ENCODE peak calls at places on chromosome 15, in four cellular contexts. R, J, U and Y are unnamed samples.

GRCh38 chr15:52111517-52112202 is 915 bp downstream of the BCL2L10 start:
- DNase-seq in R (no peak), J (no peak), U (no peak), Y (no peak)

GRCh38 chr15:101276501-101277037 is 716 bp downstream of the SELENOS start:
- DNase-seq in R (no peak), J (no peak), U (no peak), Y (no peak)

GRCh38 chr15:43406808-43407207 is 35.9 kb downstream of the TUBGCP4 start:
- DNase-seq in R (no peak), J (no peak), U (no peak), Y (no peak)

GRCh38 chr15:82646250-82647044 is 716 bp downstream of the CPEB1 start:
- DNase-seq in R (peak; percentile 25), J (peak; percentile 42), U (peak; percentile 34), Y (no peak)

GRCh38 chr15:99454941-99455795 is 110.6 kb upstream of the MEF2A start:
- DNase-seq in R (no peak), J (peak; percentile 49), U (peak; percentile 87), Y (peak; percentile 86)

GRCh38 chr15:34754674-34755418 is at the start of gene GJD2:
- DNase-seq in R (no peak), J (peak; percentile 17), U (no peak), Y (peak; percentile 80)

GRCh38 chr15:77075528-77075927 is 4.6 kb upstream of the TSPAN3 start:
- DNase-seq in R (no peak), J (no peak), U (no peak), Y (peak; percentile 38)

GRCh38 chr15:22810735-22811338 is 24.4 kb downstream of the NIPA1 start:
- DNase-seq in R (no peak), J (no peak), U (no peak), Y (no peak)

GRCh38 chr15:33654859-33655258 is 313.4 kb upstream of the CHRM5 start:
- DNase-seq in R (no peak), J (no peak), U (peak; percentile 25), Y (no peak)

GRCh38 chr15:78051622-78052405 is 25.7 kb downstream of the TBC1D2B start:
- DNase-seq in R (no peak), J (peak; percentile 39), U (no peak), Y (peak; percentile 68)

GRCh38 chr15:92104069-92104468 is 250.6 kb downstream of the SLCO3A1 start:
- DNase-seq in R (no peak), J (no peak), U (no peak), Y (no peak)

GRCh38 chr15:64931381-64931780 is 19.7 kb downstream of the ANKDD1A start:
- DNase-seq in R (no peak), J (no peak), U (no peak), Y (no peak)

GRCh38 chr15:64926661-64927060 is 15.0 kb downstream of the ANKDD1A start:
- DNase-seq in R (no peak), J (no peak), U (no peak), Y (no peak)

GRCh38 chr15:64928626-64929220 is 17.0 kb downstream of the ANKDD1A start:
- DNase-seq in R (no peak), J (no peak), U (no peak), Y (no peak)

GRCh38 chr15:64930778-64931240 is 19.1 kb downstream of the ANKDD1A start:
- DNase-seq in R (no peak), J (no peak), U (no peak), Y (no peak)

DNA sequence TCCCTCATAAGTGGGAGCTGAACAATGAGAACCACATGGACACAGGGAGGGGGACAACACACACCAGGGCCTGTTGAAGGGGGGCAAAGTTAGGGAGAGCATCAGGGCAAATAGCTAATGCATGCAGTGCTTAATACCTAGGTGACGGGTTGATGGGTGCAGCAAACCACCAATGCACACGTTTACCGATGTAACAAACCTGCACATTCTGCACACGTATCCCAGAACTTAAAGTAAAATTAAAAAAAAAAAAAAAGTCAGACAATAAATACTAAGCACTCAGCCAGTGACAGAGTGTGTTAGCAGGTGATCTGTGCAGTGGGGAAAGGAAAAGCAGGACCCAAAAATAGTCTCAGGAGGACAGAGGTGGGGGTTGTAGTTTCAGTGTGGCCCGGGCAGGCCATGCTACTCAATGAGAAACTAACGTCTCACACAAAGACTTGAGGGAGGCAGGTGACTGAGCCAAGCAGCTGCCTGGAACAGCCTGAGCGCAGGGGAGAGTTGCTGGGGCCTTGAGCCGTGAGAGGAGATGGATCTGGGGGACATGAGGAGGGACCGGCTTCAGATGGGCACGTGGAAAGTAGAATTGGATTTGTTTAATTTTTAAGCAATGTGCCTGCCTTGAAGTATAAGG is 18.4 kb downstream of the ANKDD1A start:
- DNase-seq in R (no peak), J (no peak), U (no peak), Y (no peak)
- H3K4me3 ChIP-seq in R (peak overlapping the region; percentile 1), J (no peak overlapping the region), U (no peak overlapping the region), Y (no peak overlapping the region)

GRCh38 chr15:31892513-31892912 is 137.8 kb upstream of the CHRNA7 start:
- DNase-seq in R (no peak), J (no peak), U (no peak), Y (no peak)

DNA sequence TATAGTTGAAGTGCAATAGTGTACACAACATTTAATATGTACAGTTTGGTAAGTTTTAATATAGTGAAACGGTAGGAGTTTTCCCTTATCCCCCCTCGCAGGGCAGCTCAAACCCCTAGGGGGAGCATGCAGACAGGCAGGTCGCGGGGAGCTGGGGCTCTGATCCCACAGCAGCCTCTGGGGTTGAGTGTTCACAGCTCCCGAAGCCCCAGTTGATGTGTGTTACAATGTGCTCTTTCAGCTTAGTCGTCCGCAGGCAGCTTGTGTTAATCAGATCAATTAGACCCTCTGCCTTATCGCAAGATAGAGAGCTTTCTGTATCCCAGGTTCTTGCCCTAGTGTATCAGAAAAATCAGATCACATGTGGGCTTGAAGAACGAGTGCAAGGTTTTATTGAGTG is 143.1 kb upstream of the CHRNA7 start:
- DNase-seq in R (no peak), J (no peak), U (no peak), Y (no peak)
- H3K4me3 ChIP-seq in R (no peak overlapping the region), J (no peak overlapping the region), U (no peak overlapping the region), Y (no peak overlapping the region)

DNA sequence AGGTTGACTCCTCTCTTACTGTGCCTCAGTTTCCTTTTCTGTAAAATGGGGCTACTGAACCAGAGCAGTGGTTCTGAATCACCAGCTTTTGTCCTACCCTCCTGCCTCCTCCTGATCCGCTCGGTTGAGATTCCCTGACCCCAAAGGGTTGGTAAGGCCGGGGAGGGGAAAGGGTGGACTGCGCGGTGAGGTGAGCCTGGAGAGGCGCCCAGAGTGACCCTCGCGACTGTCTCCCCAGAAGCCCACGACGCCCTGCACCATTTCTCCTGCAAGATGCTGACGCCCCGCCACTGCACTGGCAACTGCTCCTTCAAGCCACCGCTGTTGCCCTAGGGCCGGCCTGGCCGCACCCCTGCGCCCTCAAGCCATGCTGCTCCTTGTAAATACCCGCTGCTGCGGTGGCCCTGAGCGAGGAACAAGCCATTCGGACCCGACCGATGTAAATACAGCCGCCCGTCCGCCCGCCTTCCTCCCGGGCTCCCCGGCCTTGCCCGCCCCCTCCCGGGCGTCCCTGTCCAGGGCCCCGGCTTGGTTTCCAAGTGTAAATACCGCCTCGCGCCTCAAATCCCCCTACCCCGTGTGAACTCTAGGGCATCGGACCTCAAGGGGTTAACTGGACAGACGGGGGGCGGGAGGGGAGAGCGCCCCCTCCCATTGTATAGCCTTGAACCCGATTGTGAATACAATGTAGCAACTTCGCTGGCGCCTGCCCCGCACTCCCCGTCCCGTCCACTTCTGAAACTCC is 6.2 kb downstream of the RNU6-1 start:
- DNase-seq in R (peak; percentile 67), J (no peak), U (peak; percentile 35), Y (peak; percentile 32)
- H3K4me3 ChIP-seq in R (peak overlapping the region; percentile 47), J (peak overlapping the region; percentile 21), U (peak overlapping the region; percentile 51), Y (peak overlapping the region; percentile 33)

DNA sequence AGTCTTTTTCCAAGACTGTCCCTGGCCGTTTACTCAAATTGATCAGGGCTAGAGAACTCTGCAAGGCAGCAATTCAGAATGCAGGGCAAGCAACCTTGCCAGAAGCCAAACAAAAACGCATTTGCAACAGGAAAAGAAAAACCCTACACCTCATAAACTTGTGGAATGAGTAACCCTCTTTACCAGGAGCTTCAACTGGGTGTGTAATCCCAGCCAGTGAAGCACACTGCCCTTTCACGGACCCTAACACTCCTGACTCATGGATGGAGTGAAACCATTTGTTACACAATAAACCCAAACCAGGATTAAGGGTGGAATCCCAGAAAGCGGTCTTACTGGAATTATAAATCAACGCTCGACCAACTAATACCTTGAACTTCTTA is 14.8 kb upstream of the LDHAL6B start:
- DNase-seq in R (no peak), J (no peak), U (no peak), Y (no peak)
- H3K4me3 ChIP-seq in R (no peak overlapping the region), J (no peak overlapping the region), U (no peak overlapping the region), Y (no peak overlapping the region)

DNA sequence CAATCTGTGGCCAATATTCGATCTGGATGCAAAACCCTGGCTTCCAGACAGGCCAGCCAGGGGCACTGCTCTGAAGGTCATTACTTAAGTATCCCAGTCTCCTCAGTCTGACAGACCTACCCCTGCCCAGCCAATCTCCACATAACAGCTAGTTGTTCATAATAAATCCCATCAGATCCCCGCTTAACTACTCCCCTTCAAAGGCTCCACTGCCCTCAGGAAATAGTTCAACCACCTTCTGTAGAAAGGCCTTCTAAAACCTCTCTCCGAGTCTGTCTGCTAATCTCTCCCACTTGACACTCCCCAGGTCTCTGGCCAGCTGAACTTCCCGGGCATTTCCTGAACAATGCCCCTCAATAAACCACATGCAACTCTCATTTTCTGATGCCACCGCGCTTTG is 6.1 kb downstream of the PRC1 start:
- DNase-seq in R (no peak), J (no peak), U (no peak), Y (no peak)
- H3K4me3 ChIP-seq in R (peak overlapping the region; percentile 15), J (no peak overlapping the region), U (no peak overlapping the region), Y (no peak overlapping the region)

DNA sequence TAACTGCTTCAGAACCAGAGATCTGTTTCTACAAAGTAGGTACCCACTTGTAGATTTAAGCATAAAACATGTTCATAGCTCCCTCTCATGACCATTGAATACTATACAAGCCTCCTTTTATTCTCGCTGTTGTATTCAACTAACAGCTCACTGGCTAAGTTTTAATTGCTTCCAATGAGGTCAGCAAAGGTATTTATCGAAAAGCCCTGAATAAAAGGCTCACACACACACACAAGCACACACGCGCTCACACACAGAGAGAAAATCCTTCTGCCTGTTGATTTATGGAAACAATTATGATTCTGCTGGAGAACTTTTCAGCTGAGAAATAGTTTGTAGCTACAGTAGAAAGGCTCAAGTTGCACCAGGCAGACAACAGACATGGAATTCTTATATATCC is at the start of gene FGF7:
- DNase-seq in R (no peak), J (no peak), U (peak; percentile 9), Y (no peak)
- H3K4me3 ChIP-seq in R (no peak within 1 kb of the TSS), J (no peak within 1 kb of the TSS), U (peak within 1 kb of the TSS; percentile 53), Y (peak within 1 kb of the TSS; percentile 35)

GRCh38 chr15:75203908-75204263 is 2.2 kb downstream of the C15orf39 start:
- DNase-seq in R (no peak), J (no peak), U (no peak), Y (no peak)
- H3K4me3 ChIP-seq in R (peak overlapping the region; percentile 75), J (peak overlapping the region; percentile 90), U (peak overlapping the region; percentile 87), Y (peak overlapping the region; percentile 90)

DNA sequence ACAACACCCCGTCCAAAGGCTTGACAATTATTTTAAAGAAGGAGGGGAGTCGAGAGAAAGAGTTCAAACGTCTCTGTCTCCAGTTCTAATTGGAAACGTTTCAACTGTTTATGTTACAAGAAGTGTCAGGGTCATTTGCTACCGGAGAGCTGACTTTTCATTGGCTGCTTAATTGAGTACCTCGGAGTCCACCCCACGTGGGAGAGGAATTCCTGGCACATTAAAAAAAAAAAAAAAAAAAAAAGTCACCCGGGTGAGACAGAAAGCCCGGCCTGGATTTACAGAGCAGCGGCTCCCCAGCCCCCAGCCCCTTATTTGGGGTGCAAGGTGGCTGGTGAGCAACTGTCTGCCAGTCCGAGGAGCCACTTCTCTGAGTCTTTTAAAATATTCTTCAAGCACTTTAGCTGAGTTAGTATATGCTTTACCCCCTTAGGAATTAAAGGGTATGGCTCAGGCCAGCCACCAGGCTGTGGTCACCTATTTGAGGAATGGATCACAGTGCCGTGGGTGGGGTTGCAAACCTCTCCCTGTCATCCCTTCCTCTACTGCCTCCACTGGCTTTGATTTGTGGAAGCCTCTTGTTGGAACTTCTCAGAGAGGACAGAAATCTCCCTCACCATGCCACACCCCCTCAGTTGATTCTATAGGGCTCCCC is 3.9 kb upstream of the TLE3 start:
- DNase-seq in R (no peak), J (peak; percentile 81), U (no peak), Y (no peak)
- H3K4me3 ChIP-seq in R (no peak overlapping the region), J (no peak overlapping the region), U (peak overlapping the region; percentile 62), Y (no peak overlapping the region)